ENCODE peak calls at places on chromosome 15, in seven cellular contexts. One of them, this sample, is unnamed.

GRCh38 chr15:40062816-40063562 is 24.0 kb upstream of the SRP14 start:
- DNase-seq in body of pancreas: no peak
- DNase-seq in osteoblast: no peak
- DNase-seq in vagina: no peak
- DNase-seq in CD4-positive, alpha-beta T cell: no peak
- DNase-seq in H9: no peak
- DNase-seq in mucosa of descending colon: no peak
- DNase-seq in this sample: no peak

GRCh38 chr15:101039461-101039860 is 120.3 kb downstream of the LRRK1 start:
- DNase-seq in body of pancreas: no peak
- DNase-seq in mucosa of descending colon: no peak
- DNase-seq in vagina: no peak
- DNase-seq in H9: peak; percentile 2
- DNase-seq in CD4-positive, alpha-beta T cell: no peak
- DNase-seq in osteoblast: peak; percentile 8
- DNase-seq in this sample: no peak

GRCh38 chr15:40830884-40831283 is 2.4 kb upstream of the PPP1R14D start:
- DNase-seq in osteoblast: no peak
- DNase-seq in H9: peak; percentile 50
- DNase-seq in mucosa of descending colon: no peak
- DNase-seq in body of pancreas: no peak
- DNase-seq in vagina: no peak
- DNase-seq in CD4-positive, alpha-beta T cell: no peak
- DNase-seq in this sample: no peak

GRCh38 chr15:56040081-56041035 is 46.9 kb upstream of the NEDD4 start:
- DNase-seq in CD4-positive, alpha-beta T cell: no peak
- DNase-seq in mucosa of descending colon: no peak
- DNase-seq in vagina: no peak
- DNase-seq in body of pancreas: peak; percentile 79
- DNase-seq in H9: peak; percentile 38
- DNase-seq in osteoblast: peak; percentile 41
- DNase-seq in this sample: peak; percentile 89

GRCh38 chr15:98231696-98232440 is 271.4 kb downstream of the ARRDC4 start:
- DNase-seq in H9: no peak
- DNase-seq in vagina: no peak
- DNase-seq in body of pancreas: no peak
- DNase-seq in CD4-positive, alpha-beta T cell: no peak
- DNase-seq in mucosa of descending colon: no peak
- DNase-seq in osteoblast: no peak
- DNase-seq in this sample: no peak

GRCh38 chr15:90261811-90262210 is 3.7 kb upstream of the NGRN start:
- DNase-seq in osteoblast: peak; percentile 36
- DNase-seq in mucosa of descending colon: no peak
- DNase-seq in H9: no peak
- DNase-seq in body of pancreas: no peak
- DNase-seq in vagina: no peak
- DNase-seq in CD4-positive, alpha-beta T cell: no peak
- DNase-seq in this sample: no peak

GRCh38 chr15:60376677-60377095 is 21.1 kb downstream of the ANXA2 start:
- DNase-seq in CD4-positive, alpha-beta T cell: no peak
- DNase-seq in mucosa of descending colon: no peak
- DNase-seq in vagina: no peak
- DNase-seq in osteoblast: no peak
- DNase-seq in H9: no peak
- DNase-seq in body of pancreas: no peak
- DNase-seq in this sample: peak; percentile 51

GRCh38 chr15:27123808-27124207 is 152.8 kb downstream of the GABRG3 start:
- DNase-seq in mucosa of descending colon: no peak
- DNase-seq in CD4-positive, alpha-beta T cell: no peak
- DNase-seq in body of pancreas: no peak
- DNase-seq in H9: no peak
- DNase-seq in osteoblast: no peak
- DNase-seq in vagina: no peak
- DNase-seq in this sample: no peak

GRCh38 chr15:57537951-57538506 is 53.7 kb upstream of the MYZAP start:
- DNase-seq in vagina: no peak
- DNase-seq in H9: no peak
- DNase-seq in osteoblast: no peak
- DNase-seq in body of pancreas: no peak
- DNase-seq in CD4-positive, alpha-beta T cell: no peak
- DNase-seq in mucosa of descending colon: no peak
- DNase-seq in this sample: no peak

GRCh38 chr15:90201150-90201943 is at the start of gene SEMA4B:
- DNase-seq in mucosa of descending colon: peak; percentile 91
- DNase-seq in H9: peak; percentile 85
- DNase-seq in CD4-positive, alpha-beta T cell: peak; percentile 70
- DNase-seq in osteoblast: peak; percentile 98
- DNase-seq in vagina: no peak
- DNase-seq in body of pancreas: peak; percentile 87
- DNase-seq in this sample: peak; percentile 84

DNA sequence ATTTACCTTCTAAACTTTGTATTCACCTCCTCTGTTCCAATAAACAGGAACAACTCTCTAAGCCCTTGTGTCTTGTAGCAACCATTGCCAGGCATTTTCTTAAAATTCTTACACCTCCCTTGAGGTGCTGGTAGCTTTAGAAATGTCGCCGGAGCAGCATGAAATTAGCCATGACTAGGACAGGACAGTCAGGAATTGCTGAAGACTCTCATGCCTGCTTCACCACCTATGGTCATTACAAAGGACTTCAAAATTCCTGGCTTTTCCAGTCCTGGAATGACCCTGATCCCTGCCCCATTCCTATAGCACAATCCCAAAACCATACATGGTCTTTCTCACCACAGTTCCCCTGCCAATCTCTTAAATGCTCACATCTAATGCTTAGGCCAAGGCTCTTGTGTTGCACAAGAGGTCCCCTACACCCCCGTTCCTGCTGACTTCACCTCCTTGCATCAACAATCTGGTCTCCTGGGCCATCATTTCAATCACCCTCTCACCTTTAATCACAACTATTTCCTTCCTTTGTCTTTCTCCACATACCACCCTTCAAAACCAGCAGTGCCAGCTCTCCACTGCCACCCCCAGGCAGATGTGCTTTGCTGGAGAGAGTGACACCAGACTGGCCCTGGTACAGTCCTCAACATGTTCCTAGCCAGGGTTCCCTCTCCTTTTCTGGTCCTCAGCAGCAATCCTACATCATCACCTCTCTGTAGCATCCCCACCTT is 113.2 kb upstream of the TJP1 start:
- DNase-seq in H9: peak; percentile 45
- DNase-seq in mucosa of descending colon: no peak
- DNase-seq in body of pancreas: no peak
- DNase-seq in osteoblast: peak; percentile 15
- DNase-seq in CD4-positive, alpha-beta T cell: no peak
- DNase-seq in vagina: no peak
- DNase-seq in this sample: peak; percentile 18
- TF ChIP-seq CTCF in H9: peak; percentile 50
- TF ChIP-seq CTCF in mucosa of descending colon: no peak
- TF ChIP-seq CTCF in body of pancreas: no peak
- TF ChIP-seq CTCF in osteoblast: peak; percentile 38
- TF ChIP-seq CTCF in CD4-positive, alpha-beta T cell: no peak
- TF ChIP-seq CTCF in vagina: no peak
- TF ChIP-seq CTCF in this sample: no peak

GRCh38 chr15:88938802-88939485 is 25.8 kb upstream of the MFGE8 start:
- DNase-seq in mucosa of descending colon: no peak
- DNase-seq in vagina: no peak
- DNase-seq in CD4-positive, alpha-beta T cell: no peak
- DNase-seq in H9: peak; percentile 56
- DNase-seq in osteoblast: no peak
- DNase-seq in body of pancreas: no peak
- DNase-seq in this sample: no peak
- TF ChIP-seq CTCF in mucosa of descending colon: no peak
- TF ChIP-seq CTCF in vagina: no peak
- TF ChIP-seq CTCF in CD4-positive, alpha-beta T cell: no peak
- TF ChIP-seq CTCF in H9: peak; percentile 41
- TF ChIP-seq CTCF in osteoblast: no peak
- TF ChIP-seq CTCF in body of pancreas: no peak
- TF ChIP-seq CTCF in this sample: no peak

DNA sequence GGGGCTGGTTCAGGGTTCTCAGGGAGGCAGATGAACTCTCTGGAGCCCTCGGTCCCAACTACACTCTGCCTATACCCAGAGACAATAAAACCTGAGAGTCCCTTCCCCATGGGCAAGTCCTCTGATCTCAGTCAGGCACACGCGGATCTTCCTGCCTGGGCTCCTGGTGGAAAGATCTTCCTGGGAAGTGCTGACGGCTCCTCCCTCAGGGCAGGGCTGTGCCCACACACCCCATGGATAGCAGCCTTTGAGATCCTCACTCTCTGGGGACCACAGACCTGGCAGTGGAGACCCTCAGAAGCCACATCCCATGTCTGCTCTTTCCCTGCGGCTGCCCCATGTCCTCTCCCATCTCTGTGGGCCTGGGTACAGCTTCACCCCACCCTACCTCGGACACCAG is 10.4 kb downstream of the SH2D7 start:
- DNase-seq in body of pancreas: no peak
- DNase-seq in vagina: no peak
- DNase-seq in osteoblast: no peak
- DNase-seq in CD4-positive, alpha-beta T cell: no peak
- DNase-seq in mucosa of descending colon: no peak
- DNase-seq in H9: no peak
- DNase-seq in this sample: no peak
- TF ChIP-seq CTCF in body of pancreas: no peak
- TF ChIP-seq CTCF in vagina: no peak
- TF ChIP-seq CTCF in osteoblast: no peak
- TF ChIP-seq CTCF in CD4-positive, alpha-beta T cell: no peak
- TF ChIP-seq CTCF in mucosa of descending colon: no peak
- TF ChIP-seq CTCF in H9: no peak
- TF ChIP-seq CTCF in this sample: no peak

GRCh38 chr15:85318048-85318731 is 62.2 kb upstream of the AKAP13 start:
- DNase-seq in vagina: no peak
- DNase-seq in CD4-positive, alpha-beta T cell: no peak
- DNase-seq in mucosa of descending colon: peak; percentile 77
- DNase-seq in body of pancreas: peak; percentile 35
- DNase-seq in osteoblast: peak; percentile 82
- DNase-seq in H9: no peak
- DNase-seq in this sample: peak; percentile 31
- TF ChIP-seq CTCF in vagina: no peak
- TF ChIP-seq CTCF in CD4-positive, alpha-beta T cell: no peak
- TF ChIP-seq CTCF in mucosa of descending colon: no peak
- TF ChIP-seq CTCF in body of pancreas: no peak
- TF ChIP-seq CTCF in osteoblast: peak; percentile 31
- TF ChIP-seq CTCF in H9: peak; percentile 19
- TF ChIP-seq CTCF in this sample: peak; percentile 22

GRCh38 chr15:94411279-94411678 is 179.9 kb downstream of the MCTP2 start:
- DNase-seq in CD4-positive, alpha-beta T cell: no peak
- DNase-seq in mucosa of descending colon: no peak
- DNase-seq in osteoblast: no peak
- DNase-seq in H9: no peak
- DNase-seq in vagina: no peak
- DNase-seq in body of pancreas: no peak
- DNase-seq in this sample: no peak

GRCh38 chr15:94414921-94415320 is 183.6 kb downstream of the MCTP2 start:
- DNase-seq in body of pancreas: no peak
- DNase-seq in osteoblast: no peak
- DNase-seq in vagina: no peak
- DNase-seq in H9: no peak
- DNase-seq in mucosa of descending colon: no peak
- DNase-seq in CD4-positive, alpha-beta T cell: no peak
- DNase-seq in this sample: no peak

GRCh38 chr15:94417464-94418293 is 186.3 kb downstream of the MCTP2 start:
- DNase-seq in body of pancreas: no peak
- DNase-seq in mucosa of descending colon: no peak
- DNase-seq in H9: no peak
- DNase-seq in CD4-positive, alpha-beta T cell: no peak
- DNase-seq in osteoblast: no peak
- DNase-seq in vagina: no peak
- DNase-seq in this sample: no peak

GRCh38 chr15:94416829-94417228 is 185.5 kb downstream of the MCTP2 start:
- DNase-seq in vagina: no peak
- DNase-seq in osteoblast: no peak
- DNase-seq in H9: no peak
- DNase-seq in CD4-positive, alpha-beta T cell: no peak
- DNase-seq in body of pancreas: no peak
- DNase-seq in mucosa of descending colon: no peak
- DNase-seq in this sample: no peak

GRCh38 chr15:94412979-94413741 is 181.8 kb downstream of the MCTP2 start:
- DNase-seq in mucosa of descending colon: no peak
- DNase-seq in CD4-positive, alpha-beta T cell: no peak
- DNase-seq in vagina: no peak
- DNase-seq in osteoblast: no peak
- DNase-seq in body of pancreas: no peak
- DNase-seq in H9: no peak
- DNase-seq in this sample: no peak
- TF ChIP-seq CTCF in mucosa of descending colon: no peak
- TF ChIP-seq CTCF in CD4-positive, alpha-beta T cell: no peak
- TF ChIP-seq CTCF in vagina: no peak
- TF ChIP-seq CTCF in osteoblast: no peak
- TF ChIP-seq CTCF in body of pancreas: peak; percentile 35
- TF ChIP-seq CTCF in H9: peak; percentile 76
- TF ChIP-seq CTCF in this sample: peak; percentile 34

DNA sequence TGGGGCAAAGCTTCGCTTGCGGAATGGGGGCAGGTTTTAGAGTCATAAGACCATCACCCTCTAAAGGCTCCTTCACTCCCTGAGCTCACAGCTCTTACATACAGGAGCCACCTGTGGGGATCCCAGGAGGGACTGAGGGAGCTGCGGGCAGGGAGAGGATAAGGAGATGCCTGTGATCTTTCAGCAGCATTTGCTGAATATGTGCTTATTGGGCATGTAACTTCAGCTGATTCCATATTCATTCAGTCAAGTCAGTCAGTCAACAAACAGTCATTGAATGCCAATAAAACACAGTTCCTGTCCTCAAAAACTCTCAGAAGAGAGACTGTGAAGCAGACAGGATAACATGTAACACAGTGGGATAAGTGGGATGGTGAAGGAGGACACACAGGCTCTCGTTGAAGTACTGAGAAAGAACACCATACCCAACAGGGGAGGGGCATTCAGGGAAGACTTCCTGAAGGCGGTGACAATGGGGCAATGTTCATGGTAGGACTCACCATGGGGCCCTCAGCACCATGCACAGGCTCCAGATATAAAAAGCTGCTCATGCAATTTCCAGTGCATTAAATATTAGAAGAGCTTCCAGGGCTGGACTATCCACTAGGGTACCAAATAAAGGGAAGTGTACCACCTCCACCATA is 240.9 kb downstream of the UACA start:
- DNase-seq in mucosa of descending colon: no peak
- DNase-seq in CD4-positive, alpha-beta T cell: no peak
- DNase-seq in osteoblast: no peak
- DNase-seq in body of pancreas: no peak
- DNase-seq in H9: no peak
- DNase-seq in vagina: no peak
- DNase-seq in this sample: no peak
- TF ChIP-seq CTCF in mucosa of descending colon: no peak
- TF ChIP-seq CTCF in CD4-positive, alpha-beta T cell: no peak
- TF ChIP-seq CTCF in osteoblast: no peak
- TF ChIP-seq CTCF in body of pancreas: no peak
- TF ChIP-seq CTCF in H9: no peak
- TF ChIP-seq CTCF in vagina: no peak
- TF ChIP-seq CTCF in this sample: no peak

DNA sequence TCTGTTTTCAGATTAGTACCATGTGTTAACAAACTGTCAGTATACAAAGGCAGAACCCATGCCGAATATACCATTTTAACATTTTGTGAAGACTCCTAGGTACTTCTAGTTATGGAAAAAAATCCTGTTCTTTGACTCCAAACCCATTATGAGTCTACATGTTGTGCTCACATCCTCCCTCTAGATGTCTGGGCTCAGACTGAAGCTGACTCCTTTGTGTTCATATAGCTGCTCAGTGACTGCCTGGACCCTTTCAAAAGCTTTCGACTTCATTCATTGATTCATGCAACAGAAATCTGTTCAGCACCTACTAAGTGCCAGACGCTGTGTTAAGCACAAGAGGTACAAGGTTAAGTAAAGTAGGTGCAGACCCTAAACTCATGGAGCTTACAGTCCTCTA is 60.5 kb downstream of the MEGF11 start:
- DNase-seq in H9: no peak
- DNase-seq in CD4-positive, alpha-beta T cell: no peak
- DNase-seq in body of pancreas: no peak
- DNase-seq in vagina: no peak
- DNase-seq in mucosa of descending colon: no peak
- DNase-seq in osteoblast: peak; percentile 25
- DNase-seq in this sample: no peak
- TF ChIP-seq CTCF in H9: no peak
- TF ChIP-seq CTCF in CD4-positive, alpha-beta T cell: no peak
- TF ChIP-seq CTCF in body of pancreas: no peak
- TF ChIP-seq CTCF in vagina: no peak
- TF ChIP-seq CTCF in mucosa of descending colon: no peak
- TF ChIP-seq CTCF in osteoblast: no peak
- TF ChIP-seq CTCF in this sample: no peak

This sample was measured in Calu3.